ENCODE peak calls at places on chromosomes 13 and 19, in ten cellular contexts. B is GM04504; U is stimulated activated CD4-positive, alpha-beta T cell treated with anti-CD3 and anti-CD28 coated beads, Interleukin-4, amount 100 ng/mL, for 1 hour; G is NCI-H2029; C is CD4-positive, CD25-positive, alpha-beta regulatory T cell; N is DMS153; K is T follicular helper cell; P is posterior cingulate gyrus; Z is anterior cingulate cortex; O is activated gamma-delta T cell treated with anti-CD3 and anti-CD28 coated beads, Interleukin-2, amount 50 U/mL, for 16 hours. T is an unnamed sample.
A peak's percentile ranks its signal among the peaks of the same experiment; 100 is the strongest.

GRCh38 chr19:30784850-30785459 is 412.8 kb downstream of the ZNF536 start:
- DNase-seq in B (no peak), U (peak; percentile 61), Z (no peak), G (peak; percentile 10), P (no peak), N (no peak), K (peak; percentile 40), C (peak; percentile 40), O (peak; percentile 29), T (peak; percentile 28)

GRCh38 chr13:61414686-61415664 is 674 bp downstream of the PCDH20 start:
- DNase-seq in P (no peak), G (peak; percentile 53), K (no peak), C (no peak), Z (no peak), N (peak; percentile 81), B (no peak), O (no peak), U (no peak), T (no peak)

GRCh38 chr19:46718157-46718933 is 1.4 kb upstream of the PRKD2 start:
- DNase-seq in U (peak; percentile 36), K (peak; percentile 48), Z (no peak), G (no peak), C (peak; percentile 62), O (peak; percentile 50), N (no peak), P (no peak), B (no peak), T (peak; percentile 76)

GRCh38 chr13:67125681-67126080 is 104.5 kb downstream of the PCDH9 start:
- DNase-seq in K (no peak), G (no peak), C (no peak), U (no peak), Z (no peak), P (no peak), N (no peak), B (no peak), O (no peak), T (no peak)

GRCh38 chr19:37691881-37692504 is 27.6 kb downstream of the ZNF607 start:
- DNase-seq in N (no peak), B (peak; percentile 52), U (peak; percentile 79), K (peak; percentile 64), C (peak; percentile 77), O (peak; percentile 67), Z (peak; percentile 78), G (peak; percentile 67), P (peak; percentile 84), T (peak; percentile 69)

GRCh38 chr13:51793570-51794273 is 10.2 kb downstream of the DHRS12 start:
- DNase-seq in K (no peak), Z (no peak), O (no peak), P (no peak), B (peak; percentile 28), G (no peak), U (peak; percentile 61), N (no peak), C (no peak), T (no peak)

GRCh38 chr19:17678836-17679235 is 9.3 kb downstream of the UNC13A start:
- DNase-seq in P (no peak), K (no peak), B (no peak), N (no peak), O (no peak), U (no peak), G (no peak), Z (no peak), C (no peak), T (no peak)

GRCh38 chr19:35975608-35976214 is 19.3 kb upstream of the SDHAF1 start:
- DNase-seq in Z (no peak), P (no peak), O (no peak), C (no peak), B (no peak), U (no peak), N (no peak), K (no peak), G (no peak), T (no peak)

GRCh38 chr13:32779119-32779518 is 192.9 kb downstream of the PDS5B start:
- DNase-seq in Z (no peak), P (no peak), B (no peak), O (no peak), N (no peak), U (no peak), K (no peak), G (no peak), C (no peak), T (no peak)

GRCh38 chr19:41697198-41697855 is 9.3 kb upstream of the CEACAM7 start:
- DNase-seq in C (no peak), U (no peak), P (no peak), G (no peak), N (no peak), B (no peak), Z (no peak), K (no peak), O (no peak), T (no peak)

GRCh38 chr13:110136660-110137585 is 170.0 kb downstream of the COL4A1 start:
- DNase-seq in C (no peak), G (no peak), B (no peak), P (no peak), N (no peak), U (no peak), K (no peak), O (no peak), Z (no peak), T (no peak)

GRCh38 chr19:42250666-42251531 is 4.0 kb downstream of the ERF start:
- DNase-seq in N (no peak), P (no peak), B (no peak), O (no peak), U (no peak), Z (no peak), K (no peak), G (no peak), C (no peak), T (no peak)